ENCODE peak calls at places on chromosomes 7 and 10, in eight cellular contexts. K, Q, Y, D, M, W, J and T are unnamed samples.

GRCh38 chr7:84921154-84921553 is 265.7 kb downstream of the SEMA3D start:
- ATAC-seq in K (no peak), Q (no peak), Y (no peak), D (no peak), M (no peak), W (no peak), J (no peak), T (no peak)

GRCh38 chr7:157587487-157588270 is 250.9 kb downstream of the DNAJB6 start:
- ATAC-seq in K (no peak), Q (no peak), Y (no peak), D (no peak), M (no peak), W (no peak), J (no peak), T (no peak)

GRCh38 chr7:157411580-157411979 is 74.8 kb downstream of the DNAJB6 start:
- ATAC-seq in K (no peak), Q (no peak), Y (peak), D (peak), M (peak), W (peak), J (no peak), T (peak)

GRCh38 chr7:132290021-132290420 is 286.2 kb downstream of the PLXNA4 start:
- ATAC-seq in K (no peak), Q (no peak), Y (no peak), D (no peak), M (no peak), W (no peak), J (no peak), T (no peak)

GRCh38 chr10:50405733-50406132 is 154.4 kb upstream of the ASAH2 start:
- ATAC-seq in K (no peak), Q (no peak), Y (no peak), D (no peak), M (no peak), W (no peak), J (no peak), T (no peak)

GRCh38 chr7:44618754-44619153 is 12.3 kb downstream of the OGDH start:
- ATAC-seq in K (peak), Q (no peak), Y (peak), D (peak), M (peak), W (no peak), J (no peak), T (peak)

GRCh38 chr10:72086466-72087391 is 1.6 kb downstream of the SPOCK2 start:
- ATAC-seq in K (peak), Q (peak), Y (no peak), D (no peak), M (peak), W (peak), J (peak), T (peak)

GRCh38 chr10:127357265-127357664 is 160.9 kb upstream of the INSYN2A start:
- ATAC-seq in K (no peak), Q (no peak), Y (no peak), D (no peak), M (no peak), W (no peak), J (no peak), T (no peak)

GRCh38 chr7:111708072-111708471 is 145.8 kb upstream of the IMMP2L start:
- ATAC-seq in K (no peak), Q (no peak), Y (no peak), D (no peak), M (no peak), W (no peak), J (no peak), T (no peak)

GRCh38 chr7:112854169-112854568 is 64.0 kb upstream of the TMEM168 start:
- ATAC-seq in K (no peak), Q (no peak), Y (no peak), D (no peak), M (no peak), W (no peak), J (no peak), T (no peak)

GRCh38 chr7:66088861-66089838 is 13.5 kb downstream of the ASL start:
- ATAC-seq in K (no peak), Q (no peak), Y (no peak), D (no peak), M (no peak), W (no peak), J (no peak), T (no peak)

GRCh38 chr10:24415455-24416169 is 206.7 kb downstream of the KIAA1217 start:
- ATAC-seq in K (peak), Q (peak), Y (no peak), D (no peak), M (no peak), W (no peak), J (peak), T (no peak)

GRCh38 chr7:128444242-128444641 is 11.4 kb upstream of the HILPDA start:
- ATAC-seq in K (no peak), Q (no peak), Y (no peak), D (peak), M (no peak), W (no peak), J (peak), T (peak)

GRCh38 chr10:91340613-91341362 is 69.4 kb upstream of the HECTD2 start:
- ATAC-seq in K (peak), Q (no peak), Y (no peak), D (no peak), M (no peak), W (no peak), J (peak), T (peak)

GRCh38 chr7:105776068-105776790 is 100.2 kb downstream of the ATXN7L1 start:
- ATAC-seq in K (peak), Q (peak), Y (peak), D (no peak), M (no peak), W (no peak), J (peak), T (no peak)

GRCh38 chr10:28400678-28401077 is 97.8 kb upstream of the MPP7 start:
- ATAC-seq in K (peak), Q (peak), Y (no peak), D (no peak), M (no peak), W (no peak), J (peak), T (no peak)

GRCh38 chr10:100598166-100598565 is 62.4 kb downstream of the HIF1AN start:
- ATAC-seq in K (no peak), Q (no peak), Y (no peak), D (no peak), M (no peak), W (no peak), J (no peak), T (no peak)

GRCh38 chr10:88194041-88194887 is 330.8 kb downstream of the PTEN start:
- ATAC-seq in K (no peak), Q (peak), Y (peak), D (peak), M (peak), W (peak), J (peak), T (peak)

GRCh38 chr7:30595461-30596042 is 874 bp downstream of the GARS1 start:
- ATAC-seq in K (no peak), Q (no peak), Y (no peak), D (no peak), M (no peak), W (no peak), J (no peak), T (no peak)

GRCh38 chr7:117780832-117781231 is 92.4 kb downstream of the CTTNBP2 start:
- ATAC-seq in K (no peak), Q (no peak), Y (no peak), D (no peak), M (no peak), W (no peak), J (no peak), T (no peak)

GRCh38 chr7:39683216-39683845 is 60.0 kb downstream of the RALA start:
- ATAC-seq in K (peak), Q (peak), Y (no peak), D (no peak), M (no peak), W (no peak), J (peak), T (no peak)